ENCODE peak calls at places on chromosomes 6 and 20, in eight cellular contexts. X is CD14-positive monocyte, G is globus pallidus, Q is occipital lobe, U is breast epithelium, T is LNCaP clone FGC, S is EL, B is fibroblast of pulmonary artery. Y is an unnamed sample.
A peak's percentile ranks its signal among the peaks of the same experiment; 100 is the strongest.

GRCh38 chr6:54315692-54316091 is 7.5 kb downstream of the TINAG start:
- DNase-seq in X (no peak), G (no peak), Q (no peak), U (no peak), T (no peak), S (no peak), B (no peak), Y (no peak)

GRCh38 chr6:30071081-30071818 is 4.3 kb downstream of the PPP1R11 start:
- DNase-seq in X (no peak), G (no peak), Q (no peak), U (no peak), T (no peak), S (no peak), B (peak; percentile 52), Y (no peak)

GRCh38 chr6:33437666-33438065 is 16.7 kb upstream of the ZBTB9 start:
- DNase-seq in X (no peak), G (no peak), Q (no peak), U (no peak), T (no peak), S (no peak), B (no peak), Y (no peak)

GRCh38 chr6:157271911-157272310 is 51.4 kb downstream of the TMEM242 start:
- DNase-seq in X (no peak), G (no peak), Q (no peak), U (no peak), T (no peak), S (no peak), B (no peak), Y (no peak)

GRCh38 chr20:34311118-34312023 is 8.2 kb upstream of the AHCY start:
- DNase-seq in X (no peak), G (peak; percentile 40), Q (no peak), U (no peak), T (no peak), S (no peak), B (no peak), Y (no peak)

GRCh38 chr20:3093861-3094361 is 9.4 kb upstream of the AVP start:
- DNase-seq in X (no peak), G (no peak), Q (no peak), U (no peak), T (no peak), S (no peak), B (no peak), Y (no peak)

GRCh38 chr6:12474167-12475140 is 184.3 kb downstream of the EDN1 start:
- DNase-seq in X (no peak), G (no peak), Q (no peak), U (no peak), T (no peak), S (no peak), B (no peak), Y (no peak)

GRCh38 chr6:29975561-29975907 is 33.2 kb downstream of the HLA-A start:
- DNase-seq in X (no peak), G (no peak), Q (no peak), U (no peak), T (no peak), S (no peak), B (no peak), Y (no peak)

GRCh38 chr6:164106345-164106769 is 691.8 kb downstream of the QKI start:
- DNase-seq in X (no peak), G (peak; percentile 33), Q (no peak), U (no peak), T (no peak), S (peak; percentile 59), B (peak; percentile 47), Y (no peak)

Y was measured in suprapubic skin.